ENCODE peak calls at places on chromosome 22, in six cellular contexts. One of them, this sample, is unnamed.

GRCh38 chr22:34669001-34669400 is 397.0 kb upstream of the ISX start:
- DNase-seq in fibroblast of lung: no peak
- DNase-seq in left ventricle myocardium inferior: no peak
- DNase-seq in dorsolateral prefrontal cortex: no peak
- DNase-seq in left lung: no peak
- DNase-seq in transverse colon: no peak
- DNase-seq in this sample: no peak

GRCh38 chr22:26330971-26331625 is 98.0 kb upstream of the ASPHD2 start:
- DNase-seq in fibroblast of lung: peak
- DNase-seq in left ventricle myocardium inferior: no peak
- DNase-seq in dorsolateral prefrontal cortex: peak
- DNase-seq in left lung: peak
- DNase-seq in transverse colon: peak
- DNase-seq in this sample: peak

GRCh38 chr22:45164217-45165123 is 745 bp downstream of the NUP50 start:
- DNase-seq in fibroblast of lung: peak
- DNase-seq in left ventricle myocardium inferior: peak
- DNase-seq in dorsolateral prefrontal cortex: no peak
- DNase-seq in left lung: no peak
- DNase-seq in transverse colon: peak
- DNase-seq in this sample: no peak

GRCh38 chr22:34370711-34371110 is 450.4 kb upstream of the LARGE1 start:
- DNase-seq in fibroblast of lung: no peak
- DNase-seq in left ventricle myocardium inferior: no peak
- DNase-seq in dorsolateral prefrontal cortex: no peak
- DNase-seq in left lung: no peak
- DNase-seq in transverse colon: no peak
- DNase-seq in this sample: no peak

GRCh38 chr22:32058656-32059280 is 15.7 kb downstream of the SLC5A1 start:
- DNase-seq in fibroblast of lung: no peak
- DNase-seq in left ventricle myocardium inferior: no peak
- DNase-seq in dorsolateral prefrontal cortex: no peak
- DNase-seq in left lung: no peak
- DNase-seq in transverse colon: no peak
- DNase-seq in this sample: no peak

GRCh38 chr22:32130464-32130863 is 28.6 kb downstream of the C22orf42 start:
- DNase-seq in fibroblast of lung: no peak
- DNase-seq in left ventricle myocardium inferior: no peak
- DNase-seq in dorsolateral prefrontal cortex: peak
- DNase-seq in left lung: no peak
- DNase-seq in transverse colon: no peak
- DNase-seq in this sample: peak

GRCh38 chr22:46737105-46737975 is 712 bp downstream of the CERK start:
- DNase-seq in fibroblast of lung: peak
- DNase-seq in left ventricle myocardium inferior: peak
- DNase-seq in dorsolateral prefrontal cortex: no peak
- DNase-seq in left lung: no peak
- DNase-seq in transverse colon: peak
- DNase-seq in this sample: no peak

GRCh38 chr22:30286813-30287625 is 2.3 kb downstream of the CASTOR1 start:
- DNase-seq in fibroblast of lung: peak
- DNase-seq in left ventricle myocardium inferior: peak
- DNase-seq in dorsolateral prefrontal cortex: peak
- DNase-seq in left lung: peak
- DNase-seq in transverse colon: peak
- DNase-seq in this sample: no peak

GRCh38 chr22:26552466-26552865 is 37.5 kb downstream of the TPST2 start:
- DNase-seq in fibroblast of lung: peak
- DNase-seq in left ventricle myocardium inferior: no peak
- DNase-seq in dorsolateral prefrontal cortex: no peak
- DNase-seq in left lung: no peak
- DNase-seq in transverse colon: no peak
- DNase-seq in this sample: no peak

GRCh38 chr22:32864041-32864440 is 62.5 kb downstream of the TIMP3 start:
- DNase-seq in fibroblast of lung: peak
- DNase-seq in left ventricle myocardium inferior: no peak
- DNase-seq in dorsolateral prefrontal cortex: no peak
- DNase-seq in left lung: no peak
- DNase-seq in transverse colon: no peak
- DNase-seq in this sample: no peak

GRCh38 chr22:31085493-31085824 is 4.3 kb downstream of the SMTN start:
- DNase-seq in fibroblast of lung: no peak
- DNase-seq in left ventricle myocardium inferior: peak
- DNase-seq in dorsolateral prefrontal cortex: peak
- DNase-seq in left lung: no peak
- DNase-seq in transverse colon: peak
- DNase-seq in this sample: no peak

GRCh38 chr22:31618057-31618456 is 44.0 kb downstream of the PISD start:
- DNase-seq in fibroblast of lung: no peak
- DNase-seq in left ventricle myocardium inferior: no peak
- DNase-seq in dorsolateral prefrontal cortex: no peak
- DNase-seq in left lung: no peak
- DNase-seq in transverse colon: no peak
- DNase-seq in this sample: no peak

GRCh38 chr22:30922151-30922611 is 46.4 kb downstream of the MORC2 start:
- DNase-seq in fibroblast of lung: peak
- DNase-seq in left ventricle myocardium inferior: peak
- DNase-seq in dorsolateral prefrontal cortex: peak
- DNase-seq in left lung: peak
- DNase-seq in transverse colon: peak
- DNase-seq in this sample: peak

GRCh38 chr22:29113329-29113728 is 40.5 kb downstream of the KREMEN1 start:
- DNase-seq in fibroblast of lung: peak
- DNase-seq in left ventricle myocardium inferior: no peak
- DNase-seq in dorsolateral prefrontal cortex: no peak
- DNase-seq in left lung: no peak
- DNase-seq in transverse colon: no peak
- DNase-seq in this sample: no peak

GRCh38 chr22:29110946-29111345 is 38.1 kb downstream of the KREMEN1 start:
- DNase-seq in fibroblast of lung: no peak
- DNase-seq in left ventricle myocardium inferior: no peak
- DNase-seq in dorsolateral prefrontal cortex: no peak
- DNase-seq in left lung: no peak
- DNase-seq in transverse colon: no peak
- DNase-seq in this sample: no peak

GRCh38 chr22:29109853-29110252 is 37.0 kb downstream of the KREMEN1 start:
- DNase-seq in fibroblast of lung: peak
- DNase-seq in left ventricle myocardium inferior: no peak
- DNase-seq in dorsolateral prefrontal cortex: no peak
- DNase-seq in left lung: no peak
- DNase-seq in transverse colon: no peak
- DNase-seq in this sample: peak

GRCh38 chr22:29112680-29113079 is 39.8 kb downstream of the KREMEN1 start:
- DNase-seq in fibroblast of lung: no peak
- DNase-seq in left ventricle myocardium inferior: no peak
- DNase-seq in dorsolateral prefrontal cortex: no peak
- DNase-seq in left lung: no peak
- DNase-seq in transverse colon: no peak
- DNase-seq in this sample: no peak

DNA sequence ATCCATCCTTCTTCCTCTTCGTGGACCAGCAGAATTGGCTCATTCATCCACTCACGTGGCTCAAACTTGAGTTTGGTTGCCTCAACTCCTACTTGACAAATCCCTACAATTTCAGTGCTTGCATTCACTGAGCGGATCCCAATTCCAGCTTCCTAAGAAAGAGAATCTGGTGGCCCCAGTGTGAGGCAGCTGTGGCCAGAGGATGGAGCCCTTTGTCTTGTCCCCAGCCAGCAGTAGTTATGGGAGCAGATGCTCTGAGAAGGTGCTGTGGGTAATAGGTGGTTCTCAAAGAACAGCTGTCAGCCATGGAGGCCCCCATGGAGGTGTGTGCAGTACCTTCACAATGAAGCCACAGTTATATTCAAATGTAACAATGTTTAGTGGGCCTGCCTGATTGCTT is 39.3 kb downstream of the KREMEN1 start:
- DNase-seq in fibroblast of lung: no peak
- DNase-seq in left ventricle myocardium inferior: no peak
- DNase-seq in dorsolateral prefrontal cortex: no peak
- DNase-seq in left lung: no peak
- DNase-seq in transverse colon: no peak
- DNase-seq in this sample: no peak
- TF ChIP-seq CTCF in fibroblast of lung: no peak
- TF ChIP-seq CTCF in left ventricle myocardium inferior: no peak
- TF ChIP-seq CTCF in dorsolateral prefrontal cortex: peak
- TF ChIP-seq CTCF in left lung: no peak
- TF ChIP-seq CTCF in transverse colon: no peak
- TF ChIP-seq CTCF in this sample: no peak

GRCh38 chr22:36155702-36156101 is 4.9 kb downstream of the APOL3 start:
- DNase-seq in fibroblast of lung: peak
- DNase-seq in left ventricle myocardium inferior: peak
- DNase-seq in dorsolateral prefrontal cortex: peak
- DNase-seq in left lung: peak
- DNase-seq in transverse colon: peak
- DNase-seq in this sample: peak
- H3K4me3 ChIP-seq in fibroblast of lung: peak
- H3K4me3 ChIP-seq in left ventricle myocardium inferior: peak
- H3K4me3 ChIP-seq in dorsolateral prefrontal cortex: peak
- H3K4me3 ChIP-seq in left lung: no peak
- H3K4me3 ChIP-seq in transverse colon: peak
- H3K4me3 ChIP-seq in this sample: no peak

DNA sequence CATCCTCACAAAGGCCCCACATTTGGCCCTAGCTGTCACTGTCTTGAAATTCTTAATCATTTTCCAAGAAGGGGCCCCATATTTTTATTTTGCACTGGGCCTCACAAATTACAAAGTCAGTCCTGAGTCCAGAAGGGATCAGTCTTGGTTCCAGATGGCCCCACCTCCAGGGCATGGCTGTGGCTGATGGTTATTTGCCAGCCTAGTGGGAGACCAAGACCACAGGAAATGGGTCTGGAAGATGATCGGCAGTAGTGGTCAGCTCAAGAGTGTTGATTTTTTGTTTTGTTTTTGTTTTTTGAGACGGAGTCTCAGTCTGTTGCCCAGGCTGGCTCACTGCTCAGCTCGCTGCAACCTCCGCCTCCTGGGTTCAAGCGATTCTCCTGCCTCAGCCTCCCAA is 47.1 kb upstream of the EMID1 start:
- DNase-seq in fibroblast of lung: no peak
- DNase-seq in left ventricle myocardium inferior: no peak
- DNase-seq in dorsolateral prefrontal cortex: no peak
- DNase-seq in left lung: peak
- DNase-seq in transverse colon: no peak
- DNase-seq in this sample: no peak
- TF ChIP-seq CTCF in fibroblast of lung: no peak
- TF ChIP-seq CTCF in left ventricle myocardium inferior: no peak
- TF ChIP-seq CTCF in dorsolateral prefrontal cortex: no peak
- TF ChIP-seq CTCF in left lung: no peak
- TF ChIP-seq CTCF in transverse colon: no peak
- TF ChIP-seq CTCF in this sample: no peak

DNA sequence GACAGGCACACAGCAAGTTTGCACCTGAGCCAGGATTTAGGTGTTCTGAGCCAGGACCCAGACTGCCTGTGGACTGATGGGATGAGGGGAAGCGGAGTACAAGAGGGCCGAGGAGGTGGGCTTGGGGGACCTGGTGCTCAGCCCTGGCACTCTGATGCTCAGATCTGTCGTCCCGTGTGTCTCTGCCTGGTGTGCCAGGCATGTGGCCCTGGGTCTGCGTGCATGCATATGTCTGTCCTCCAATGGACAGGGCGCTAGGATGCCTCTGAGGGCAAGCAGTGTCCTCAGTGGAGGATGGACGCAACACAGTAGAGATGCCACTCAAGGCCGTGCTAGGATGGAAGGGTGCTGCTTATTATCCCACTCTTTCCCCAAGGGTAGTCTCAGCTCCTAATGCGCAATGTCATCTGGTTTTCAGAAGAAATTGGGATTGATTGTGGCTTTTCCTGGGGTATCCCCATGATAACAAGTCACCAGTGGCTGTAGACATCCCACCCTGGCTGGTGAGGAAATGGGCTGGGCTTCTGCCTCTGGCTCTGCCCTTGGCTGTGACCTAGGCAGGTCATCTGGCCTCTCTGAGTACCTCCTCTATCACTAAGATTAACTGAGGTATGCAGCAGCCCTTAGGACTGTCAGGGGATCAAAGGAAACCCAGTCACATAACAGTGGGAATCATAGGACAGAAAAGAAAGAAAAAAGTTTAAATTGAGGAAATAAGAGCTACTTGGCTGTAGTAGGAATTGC is 35.7 kb upstream of the SUSD2 start:
- DNase-seq in fibroblast of lung: no peak
- DNase-seq in left ventricle myocardium inferior: no peak
- DNase-seq in dorsolateral prefrontal cortex: no peak
- DNase-seq in left lung: no peak
- DNase-seq in transverse colon: no peak
- DNase-seq in this sample: no peak
- H3K4me3 ChIP-seq in fibroblast of lung: no peak
- H3K4me3 ChIP-seq in left ventricle myocardium inferior: no peak
- H3K4me3 ChIP-seq in dorsolateral prefrontal cortex: no peak
- H3K4me3 ChIP-seq in left lung: no peak
- H3K4me3 ChIP-seq in transverse colon: no peak
- H3K4me3 ChIP-seq in this sample: peak

GRCh38 chr22:50318698-50319411 is 8.0 kb downstream of the DENND6B start:
- DNase-seq in fibroblast of lung: no peak
- DNase-seq in left ventricle myocardium inferior: no peak
- DNase-seq in dorsolateral prefrontal cortex: no peak
- DNase-seq in left lung: no peak
- DNase-seq in transverse colon: no peak
- DNase-seq in this sample: no peak
- TF ChIP-seq CTCF in fibroblast of lung: no peak
- TF ChIP-seq CTCF in left ventricle myocardium inferior: no peak
- TF ChIP-seq CTCF in dorsolateral prefrontal cortex: no peak
- TF ChIP-seq CTCF in left lung: no peak
- TF ChIP-seq CTCF in transverse colon: no peak
- TF ChIP-seq CTCF in this sample: no peak

DNA sequence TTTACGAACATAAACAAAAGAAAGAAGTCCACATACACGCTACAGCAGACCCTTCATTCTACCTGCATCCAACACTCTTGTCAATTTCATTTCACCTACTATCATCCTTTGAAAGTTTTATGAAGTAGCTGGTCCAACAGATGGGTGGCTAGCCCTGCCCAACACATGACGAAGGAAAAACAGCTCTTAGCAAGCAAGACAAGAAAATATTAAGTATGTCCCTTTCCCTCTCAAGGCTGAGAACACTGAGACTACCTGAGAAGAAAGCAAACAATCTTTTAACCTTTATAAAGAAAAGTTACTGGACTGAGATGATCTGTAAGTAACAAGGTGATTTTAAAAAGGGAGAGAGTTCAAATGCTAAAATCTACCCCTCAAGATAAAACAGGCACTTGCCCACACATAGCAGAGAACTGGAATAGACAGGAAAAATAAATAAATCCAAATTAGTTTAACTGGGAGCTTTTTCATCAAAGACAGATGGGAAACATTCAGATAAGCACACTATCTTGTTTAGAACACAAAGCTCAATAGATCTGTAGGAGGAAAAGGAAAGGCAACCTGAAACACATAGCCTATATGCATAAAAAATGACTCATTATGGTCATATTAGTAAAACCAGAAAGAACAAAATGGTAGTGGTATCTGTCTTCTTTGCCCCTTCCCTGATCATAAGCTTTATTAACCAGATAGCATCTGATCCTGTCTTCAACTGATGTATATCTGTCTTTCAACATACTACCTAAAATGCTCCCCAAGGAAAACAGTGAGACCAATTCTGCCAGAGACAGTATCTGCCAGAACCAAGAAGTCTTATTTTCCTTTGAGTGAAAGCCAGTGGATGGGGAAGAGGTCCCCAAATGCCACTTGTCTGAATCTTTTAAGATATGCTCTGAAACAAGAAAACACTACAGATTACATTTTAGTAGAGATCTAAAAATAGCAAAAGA is 104.3 kb downstream of the MRTFA start:
- DNase-seq in fibroblast of lung: no peak
- DNase-seq in left ventricle myocardium inferior: no peak
- DNase-seq in dorsolateral prefrontal cortex: no peak
- DNase-seq in left lung: no peak
- DNase-seq in transverse colon: no peak
- DNase-seq in this sample: no peak
- H3K4me3 ChIP-seq in fibroblast of lung: no peak
- H3K4me3 ChIP-seq in left ventricle myocardium inferior: peak
- H3K4me3 ChIP-seq in dorsolateral prefrontal cortex: peak
- H3K4me3 ChIP-seq in left lung: no peak
- H3K4me3 ChIP-seq in transverse colon: peak
- H3K4me3 ChIP-seq in this sample: peak

This sample was measured in foreskin fibroblast.